ENCODE peak calls at places on chromosomes 12 and 14, in ten cellular contexts. H is IMR-90, Z is K562, F is uterus, V is sigmoid colon, X is H1, L is right lobe of liver, J is body of pancreas, S is thyroid gland, C is heart left ventricle. N is an unnamed sample.
A peak's percentile ranks its signal among the peaks of the same experiment; 100 is the strongest.

GRCh38 chr12:105706321-105706972 is 376.0 kb downstream of the C12orf75 start:
- DNase-seq in H (peak; percentile 70), Z (no peak), F (no peak), V (no peak), X (no peak), L (no peak), J (no peak), S (no peak), C (peak; percentile 56), N (no peak)

GRCh38 chr12:47741340-47741703 is 16.0 kb upstream of the ENDOU start:
- DNase-seq in H (no peak), Z (no peak), F (peak; percentile 61), V (peak; percentile 90), X (no peak), L (peak; percentile 63), J (peak; percentile 73), S (peak; percentile 96), C (peak; percentile 92), N (peak; percentile 92)

GRCh38 chr12:69916541-69917270 is 91.7 kb downstream of the MYRFL start:
- DNase-seq in H (no peak), Z (no peak), F (no peak), V (no peak), X (no peak), L (no peak), J (no peak), S (peak; percentile 67), C (no peak), N (no peak)

GRCh38 chr14:51333901-51334432 is 93.9 kb downstream of the TMX1 start:
- DNase-seq in H (peak; percentile 64), Z (no peak), F (no peak), V (peak; percentile 70), X (no peak), L (no peak), J (peak; percentile 18), S (no peak), C (no peak), N (no peak)

GRCh38 chr12:12432373-12432772 is 75.5 kb downstream of the BORCS5 start:
- DNase-seq in H (peak; percentile 96), Z (no peak), F (no peak), V (no peak), X (no peak), L (no peak), J (peak; percentile 69), S (peak; percentile 8), C (no peak), N (no peak)

GRCh38 chr14:80269338-80269935 is 58.1 kb upstream of the DIO2 start:
- DNase-seq in H (peak; percentile 64), Z (no peak), F (no peak), V (no peak), X (no peak), L (no peak), J (no peak), S (no peak), C (no peak), N (no peak)

GRCh38 chr14:51167587-51168219 is 72.3 kb upstream of the TMX1 start:
- DNase-seq in H (no peak), Z (no peak), F (peak; percentile 31), V (no peak), X (no peak), L (no peak), J (peak; percentile 12), S (no peak), C (no peak), N (no peak)

GRCh38 chr14:68359862-68360552 is 432.9 kb downstream of the ZFP36L1 start:
- DNase-seq in H (no peak), Z (no peak), F (peak; percentile 51), V (peak; percentile 78), X (no peak), L (no peak), J (peak; percentile 25), S (peak; percentile 53), C (peak; percentile 71), N (no peak)

GRCh38 chr12:76586764-76587395 is 27.3 kb upstream of the OSBPL8 start:
- DNase-seq in H (peak; percentile 67), Z (peak; percentile 19), F (peak; percentile 35), V (no peak), X (no peak), L (no peak), J (peak; percentile 50), S (peak; percentile 14), C (no peak), N (no peak)

GRCh38 chr12:25615119-25615518 is 62.0 kb upstream of the LMNTD1 start:
- DNase-seq in H (peak; percentile 97), Z (peak; percentile 10), F (no peak), V (no peak), X (no peak), L (no peak), J (no peak), S (no peak), C (no peak), N (no peak)

GRCh38 chr12:25084816-25085215 is 110.1 kb downstream of the DNAI7 start:
- DNase-seq in H (no peak), Z (no peak), F (no peak), V (no peak), X (peak; percentile 53), L (no peak), J (no peak), S (no peak), C (no peak), N (no peak)

GRCh38 chr14:75341639-75342038 is 63.0 kb downstream of the FOS start:
- DNase-seq in H (no peak), Z (no peak), F (no peak), V (no peak), X (no peak), L (no peak), J (peak; percentile 42), S (no peak), C (no peak), N (no peak)

GRCh38 chr14:67690011-67690410 is 5.6 kb downstream of the RDH11 start:
- DNase-seq in H (no peak), Z (no peak), F (no peak), V (no peak), X (no peak), L (no peak), J (no peak), S (no peak), C (no peak), N (no peak)

DNA sequence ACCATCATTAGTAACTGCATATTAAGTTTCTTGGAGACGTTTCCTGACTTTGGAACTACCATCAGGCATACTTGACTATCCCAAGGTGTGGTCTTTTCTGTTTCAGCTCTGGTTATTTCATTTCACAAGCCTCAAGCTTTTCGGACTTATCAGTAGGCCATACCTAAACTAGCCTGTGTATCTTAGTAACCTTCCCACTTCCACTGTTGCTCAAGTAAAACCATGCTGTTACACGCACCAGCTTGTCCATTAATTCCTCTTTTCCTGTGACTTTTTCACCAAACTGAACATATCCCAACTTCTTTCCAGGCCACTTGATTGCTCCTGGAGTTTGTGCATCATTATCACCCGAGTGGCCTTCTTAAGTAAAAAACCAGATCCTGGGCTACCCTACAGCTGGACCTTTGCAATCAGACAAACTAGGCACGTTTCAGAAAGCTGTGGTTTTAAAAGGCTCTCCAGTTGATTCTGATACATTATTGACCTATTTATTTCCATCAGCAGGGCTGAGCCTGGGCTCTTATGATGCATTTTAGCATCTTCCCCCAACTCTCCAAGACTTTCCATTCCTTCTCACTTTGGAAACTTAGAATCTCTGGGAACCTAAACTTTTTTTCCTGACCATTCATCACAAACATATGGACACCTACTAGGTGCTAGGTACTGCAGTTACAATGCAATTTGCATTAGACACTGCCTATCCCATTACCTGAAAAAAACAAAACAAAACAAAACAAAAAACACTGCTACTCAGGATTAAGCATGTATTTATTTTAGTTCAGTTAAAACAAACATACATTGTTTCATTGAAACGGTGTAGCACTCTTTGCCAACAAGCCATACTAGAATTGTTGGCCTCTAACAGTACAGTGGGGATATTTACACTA is 14.9 kb downstream of the SLC38A2 start:
- DNase-seq in H (peak; percentile 93), Z (no peak), F (no peak), V (no peak), X (no peak), L (no peak), J (no peak), S (no peak), C (no peak), N (no peak)
- TF ChIP-seq POLR2A in H (peak; percentile 78), Z (peak; percentile 76), F (no peak), V (no peak), X (peak; percentile 83), L (peak; percentile 77), J (peak; percentile 1), S (no peak), C (no peak), N (no peak)

DNA sequence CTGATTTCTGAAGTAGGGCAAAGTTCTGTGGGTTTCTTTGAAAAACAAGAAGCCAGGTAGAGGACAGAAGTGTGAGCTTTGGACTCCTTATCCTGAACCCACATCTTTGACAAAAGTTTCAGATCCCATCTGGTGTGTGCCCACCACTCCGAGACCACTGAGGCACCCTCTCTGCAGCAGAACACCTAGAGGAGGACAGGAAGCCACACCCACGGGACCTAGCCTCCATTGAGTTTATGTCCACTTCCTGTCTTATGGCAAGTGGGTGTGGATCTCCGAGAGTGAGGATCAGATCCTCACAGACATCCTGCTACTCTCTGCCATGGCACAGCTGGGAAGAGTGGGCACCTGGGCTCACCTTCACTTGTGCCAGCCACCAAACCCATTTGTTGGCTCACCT is 16.8 kb upstream of the OR6S1 start:
- DNase-seq in H (no peak), Z (no peak), F (no peak), V (no peak), X (no peak), L (no peak), J (no peak), S (no peak), C (no peak), N (peak; percentile 45)
- H3K27me3 ChIP-seq in H (peaks cover 25% of the 10 kb centered on the region), Z (peaks cover 31% of the 10 kb centered on the region), F (peaks cover 33% of the 10 kb centered on the region), V (peaks cover 10% of the 10 kb centered on the region), X (peaks cover 18% of the 10 kb centered on the region), L (no peaks in the 10 kb centered on the region), J (peaks cover 14% of the 10 kb centered on the region), S (peaks cover 23% of the 10 kb centered on the region), C (peaks cover 88% of the 10 kb centered on the region), N (peaks cover 65% of the 10 kb centered on the region)

DNA sequence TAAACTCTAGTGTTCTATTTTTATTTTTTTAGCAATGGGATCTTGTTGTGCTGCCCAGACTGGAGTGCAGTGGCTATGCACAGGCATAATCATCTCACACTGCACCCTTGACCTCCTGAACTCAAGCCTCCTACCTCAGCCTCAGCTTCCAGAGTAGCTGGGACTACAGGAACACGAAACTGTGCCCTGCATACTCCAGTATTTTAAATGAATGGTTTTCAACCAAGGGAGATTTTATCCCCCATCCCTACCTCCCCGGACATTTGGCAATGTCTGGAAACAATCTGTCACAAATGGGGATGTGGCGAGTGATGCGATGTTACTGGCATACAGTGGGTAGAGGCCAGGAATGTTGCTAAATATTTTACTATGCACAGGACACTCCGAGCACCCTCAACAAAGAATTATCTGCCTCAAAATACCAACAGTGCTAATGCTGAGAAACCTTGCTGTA is 2.1 kb downstream of the CBX5 start:
- DNase-seq in H (no peak), Z (no peak), F (no peak), V (no peak), X (no peak), L (no peak), J (no peak), S (no peak), C (no peak), N (no peak)
- TF ChIP-seq POLR2A in H (peak; percentile 20), Z (no peak), F (no peak), V (no peak), X (peak; percentile 54), L (no peak), J (no peak), S (no peak), C (no peak), N (no peak)

DNA sequence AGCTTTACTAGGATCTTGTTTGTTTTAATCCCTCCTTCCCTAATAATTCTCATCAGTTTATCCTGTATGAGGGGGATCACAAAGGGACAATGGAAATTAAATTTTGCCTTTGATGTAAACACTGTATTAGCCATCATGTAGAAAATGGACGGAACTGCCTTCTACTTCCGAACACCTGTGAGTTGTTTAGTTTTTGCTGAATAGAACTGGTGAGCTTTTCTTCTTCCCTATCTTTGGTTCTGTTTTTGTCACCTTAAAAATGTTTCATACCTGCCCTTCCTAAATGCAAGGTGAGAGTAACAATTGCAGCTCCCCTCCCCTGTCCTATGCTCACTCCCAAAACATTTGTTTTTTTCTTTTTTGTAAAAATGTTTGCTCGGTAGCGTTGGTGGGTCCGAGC is 7.6 kb downstream of the FOXA1 start:
- DNase-seq in H (no peak), Z (no peak), F (no peak), V (no peak), X (no peak), L (no peak), J (no peak), S (no peak), C (no peak), N (no peak)
- H3K27me3 ChIP-seq in H (peaks cover 89% of the 10 kb centered on the region), Z (no peaks in the 10 kb centered on the region), F (peaks cover 90% of the 10 kb centered on the region), V (peaks cover 67% of the 10 kb centered on the region), X (peaks cover 99% of the 10 kb centered on the region), L (no peaks in the 10 kb centered on the region), J (peaks cover 56% of the 10 kb centered on the region), S (peaks cover 94% of the 10 kb centered on the region), C (peaks cover 97% of the 10 kb centered on the region), N (peaks cover 64% of the 10 kb centered on the region)

N was measured in spleen.